ENCODE peak calls at places on chromosomes 3 and 15, in four cellular contexts. One of them, this sample, is unnamed.

GRCh38 chr15:38975282-38975990 is 410.8 kb upstream of the RASGRP1 start:
- DNase-seq in stimulated activated CD4-positive, alpha-beta T cell treated with anti-CD3 and anti-CD28 coated beads, Interleukin-12 subunit alpha, Interleukin-12 subunit beta, amount 100 ng/mL, for 4 hours: no peak
- DNase-seq in T-helper 2 cell: no peak
- DNase-seq in nephron progenitor cell: no peak
- DNase-seq in this sample: no peak

GRCh38 chr3:58009026-58009748 is 965 bp downstream of the FLNB start:
- DNase-seq in stimulated activated CD4-positive, alpha-beta T cell treated with anti-CD3 and anti-CD28 coated beads, Interleukin-12 subunit alpha, Interleukin-12 subunit beta, amount 100 ng/mL, for 4 hours: peak
- DNase-seq in T-helper 2 cell: no peak
- DNase-seq in nephron progenitor cell: peak
- DNase-seq in this sample: no peak

GRCh38 chr15:78148392-78149067 is 632 bp upstream of the IDH3A start:
- DNase-seq in stimulated activated CD4-positive, alpha-beta T cell treated with anti-CD3 and anti-CD28 coated beads, Interleukin-12 subunit alpha, Interleukin-12 subunit beta, amount 100 ng/mL, for 4 hours: no peak
- DNase-seq in T-helper 2 cell: no peak
- DNase-seq in nephron progenitor cell: no peak
- DNase-seq in this sample: no peak

GRCh38 chr3:58657571-58658141 is 8.9 kb downstream of the FAM3D start:
- DNase-seq in stimulated activated CD4-positive, alpha-beta T cell treated with anti-CD3 and anti-CD28 coated beads, Interleukin-12 subunit alpha, Interleukin-12 subunit beta, amount 100 ng/mL, for 4 hours: no peak
- DNase-seq in T-helper 2 cell: no peak
- DNase-seq in nephron progenitor cell: no peak
- DNase-seq in this sample: no peak

GRCh38 chr3:196080997-196081833 is 675 bp downstream of the TFRC start:
- DNase-seq in stimulated activated CD4-positive, alpha-beta T cell treated with anti-CD3 and anti-CD28 coated beads, Interleukin-12 subunit alpha, Interleukin-12 subunit beta, amount 100 ng/mL, for 4 hours: peak
- DNase-seq in T-helper 2 cell: peak
- DNase-seq in nephron progenitor cell: peak
- DNase-seq in this sample: no peak

GRCh38 chr3:171123913-171124312 is 97.4 kb upstream of the SLC2A2 start:
- DNase-seq in stimulated activated CD4-positive, alpha-beta T cell treated with anti-CD3 and anti-CD28 coated beads, Interleukin-12 subunit alpha, Interleukin-12 subunit beta, amount 100 ng/mL, for 4 hours: no peak
- DNase-seq in T-helper 2 cell: no peak
- DNase-seq in nephron progenitor cell: no peak
- DNase-seq in this sample: no peak

GRCh38 chr15:31216210-31216911 is 110.3 kb upstream of the KLF13 start:
- DNase-seq in stimulated activated CD4-positive, alpha-beta T cell treated with anti-CD3 and anti-CD28 coated beads, Interleukin-12 subunit alpha, Interleukin-12 subunit beta, amount 100 ng/mL, for 4 hours: peak
- DNase-seq in T-helper 2 cell: no peak
- DNase-seq in nephron progenitor cell: peak
- DNase-seq in this sample: peak

GRCh38 chr15:76293361-76293760 is 17.9 kb downstream of the ETFA start:
- DNase-seq in stimulated activated CD4-positive, alpha-beta T cell treated with anti-CD3 and anti-CD28 coated beads, Interleukin-12 subunit alpha, Interleukin-12 subunit beta, amount 100 ng/mL, for 4 hours: no peak
- DNase-seq in T-helper 2 cell: no peak
- DNase-seq in nephron progenitor cell: no peak
- DNase-seq in this sample: no peak

GRCh38 chr3:128482857-128483656 is 9.9 kb downstream of the GATA2 start:
- DNase-seq in stimulated activated CD4-positive, alpha-beta T cell treated with anti-CD3 and anti-CD28 coated beads, Interleukin-12 subunit alpha, Interleukin-12 subunit beta, amount 100 ng/mL, for 4 hours: no peak
- DNase-seq in T-helper 2 cell: no peak
- DNase-seq in nephron progenitor cell: peak
- DNase-seq in this sample: no peak

GRCh38 chr15:45640610-45641009 is 5.8 kb downstream of the SQOR start:
- DNase-seq in stimulated activated CD4-positive, alpha-beta T cell treated with anti-CD3 and anti-CD28 coated beads, Interleukin-12 subunit alpha, Interleukin-12 subunit beta, amount 100 ng/mL, for 4 hours: no peak
- DNase-seq in T-helper 2 cell: no peak
- DNase-seq in nephron progenitor cell: no peak
- DNase-seq in this sample: no peak

GRCh38 chr15:41194444-41194843 is 36.1 kb downstream of the EXD1 start:
- DNase-seq in stimulated activated CD4-positive, alpha-beta T cell treated with anti-CD3 and anti-CD28 coated beads, Interleukin-12 subunit alpha, Interleukin-12 subunit beta, amount 100 ng/mL, for 4 hours: no peak
- DNase-seq in T-helper 2 cell: no peak
- DNase-seq in nephron progenitor cell: no peak
- DNase-seq in this sample: no peak

GRCh38 chr15:80563372-80563997 is 131.6 kb upstream of the ABHD17C start:
- DNase-seq in stimulated activated CD4-positive, alpha-beta T cell treated with anti-CD3 and anti-CD28 coated beads, Interleukin-12 subunit alpha, Interleukin-12 subunit beta, amount 100 ng/mL, for 4 hours: no peak
- DNase-seq in T-helper 2 cell: no peak
- DNase-seq in nephron progenitor cell: no peak
- DNase-seq in this sample: no peak

GRCh38 chr3:151379083-151379734 is 5.3 kb downstream of the P2RY12 start:
- DNase-seq in stimulated activated CD4-positive, alpha-beta T cell treated with anti-CD3 and anti-CD28 coated beads, Interleukin-12 subunit alpha, Interleukin-12 subunit beta, amount 100 ng/mL, for 4 hours: no peak
- DNase-seq in T-helper 2 cell: no peak
- DNase-seq in nephron progenitor cell: peak
- DNase-seq in this sample: no peak

GRCh38 chr3:100269410-100270217 is 8.8 kb downstream of the TBC1D23 start:
- DNase-seq in stimulated activated CD4-positive, alpha-beta T cell treated with anti-CD3 and anti-CD28 coated beads, Interleukin-12 subunit alpha, Interleukin-12 subunit beta, amount 100 ng/mL, for 4 hours: no peak
- DNase-seq in T-helper 2 cell: no peak
- DNase-seq in nephron progenitor cell: no peak
- DNase-seq in this sample: no peak

GRCh38 chr3:149042766-149043386 is 43.5 kb downstream of the HLTF start:
- DNase-seq in stimulated activated CD4-positive, alpha-beta T cell treated with anti-CD3 and anti-CD28 coated beads, Interleukin-12 subunit alpha, Interleukin-12 subunit beta, amount 100 ng/mL, for 4 hours: no peak
- DNase-seq in T-helper 2 cell: no peak
- DNase-seq in nephron progenitor cell: no peak
- DNase-seq in this sample: no peak

GRCh38 chr3:67495751-67496150 is 158.7 kb downstream of the SUCLG2 start:
- DNase-seq in stimulated activated CD4-positive, alpha-beta T cell treated with anti-CD3 and anti-CD28 coated beads, Interleukin-12 subunit alpha, Interleukin-12 subunit beta, amount 100 ng/mL, for 4 hours: no peak
- DNase-seq in T-helper 2 cell: no peak
- DNase-seq in nephron progenitor cell: no peak
- DNase-seq in this sample: no peak

GRCh38 chr15:70605606-70606410 is 157.6 kb downstream of the UACA start:
- DNase-seq in stimulated activated CD4-positive, alpha-beta T cell treated with anti-CD3 and anti-CD28 coated beads, Interleukin-12 subunit alpha, Interleukin-12 subunit beta, amount 100 ng/mL, for 4 hours: no peak
- DNase-seq in T-helper 2 cell: no peak
- DNase-seq in nephron progenitor cell: no peak
- DNase-seq in this sample: no peak

GRCh38 chr3:9135930-9136525 is 113.4 kb downstream of the SRGAP3 start:
- DNase-seq in stimulated activated CD4-positive, alpha-beta T cell treated with anti-CD3 and anti-CD28 coated beads, Interleukin-12 subunit alpha, Interleukin-12 subunit beta, amount 100 ng/mL, for 4 hours: peak
- DNase-seq in T-helper 2 cell: no peak
- DNase-seq in nephron progenitor cell: peak
- DNase-seq in this sample: no peak

GRCh38 chr3:170226426-170226960 is 4.3 kb downstream of the PRKCI start:
- DNase-seq in stimulated activated CD4-positive, alpha-beta T cell treated with anti-CD3 and anti-CD28 coated beads, Interleukin-12 subunit alpha, Interleukin-12 subunit beta, amount 100 ng/mL, for 4 hours: no peak
- DNase-seq in T-helper 2 cell: no peak
- DNase-seq in nephron progenitor cell: no peak
- DNase-seq in this sample: no peak

GRCh38 chr15:77025471-77025901 is 30.6 kb downstream of the PSTPIP1 start:
- DNase-seq in stimulated activated CD4-positive, alpha-beta T cell treated with anti-CD3 and anti-CD28 coated beads, Interleukin-12 subunit alpha, Interleukin-12 subunit beta, amount 100 ng/mL, for 4 hours: no peak
- DNase-seq in T-helper 2 cell: no peak
- DNase-seq in nephron progenitor cell: no peak
- DNase-seq in this sample: no peak

This sample was measured in omental fat pad.